ENCODE peak calls at places on chromosomes 3 and 15, in six cellular contexts. Z, A, N, Y, R and F are unnamed samples.
A peak's percentile ranks its signal among the peaks of the same experiment; 100 is the strongest.

GRCh38 chr3:149023951-149024350 is 32.6 kb downstream of the GYG1 start:
- DNase-seq in Z (no peak), A (no peak), N (no peak), Y (no peak), R (no peak), F (no peak)

GRCh38 chr15:39583586-39584265 is 2.8 kb downstream of the THBS1 start:
- DNase-seq in Z (peak; percentile 42), A (no peak), N (peak; percentile 66), Y (peak; percentile 74), R (peak; percentile 60), F (peak; percentile 39)

GRCh38 chr3:86161493-86161892 is 829.5 kb downstream of the VGLL3 start:
- DNase-seq in Z (no peak), A (no peak), N (peak; percentile 45), Y (no peak), R (no peak), F (no peak)

GRCh38 chr15:67146875-67147381 is 81.5 kb downstream of the SMAD3 start:
- DNase-seq in Z (peak; percentile 61), A (peak; percentile 86), N (peak; percentile 86), Y (peak; percentile 93), R (peak; percentile 94), F (no peak)

GRCh38 chr3:16841906-16842709 is 42.6 kb upstream of the PLCL2 start:
- DNase-seq in Z (peak; percentile 69), A (peak; percentile 87), N (peak; percentile 74), Y (no peak), R (no peak), F (no peak)

GRCh38 chr15:67118808-67119207 is 53.4 kb downstream of the SMAD3 start:
- DNase-seq in Z (no peak), A (no peak), N (no peak), Y (no peak), R (no peak), F (peak; percentile 47)

GRCh38 chr15:58369261-58369699 is 62.5 kb upstream of the LIPC start:
- DNase-seq in Z (no peak), A (no peak), N (peak; percentile 46), Y (peak; percentile 87), R (no peak), F (no peak)

GRCh38 chr3:88986834-88987233 is 120.6 kb upstream of the EPHA3 start:
- DNase-seq in Z (no peak), A (no peak), N (no peak), Y (peak; percentile 10), R (no peak), F (no peak)

GRCh38 chr3:8558645-8559044 is 57.0 kb downstream of the LMCD1 start:
- DNase-seq in Z (no peak), A (no peak), N (no peak), Y (no peak), R (no peak), F (no peak)

GRCh38 chr3:45688194-45688881 is 858 bp upstream of the SACM1L start:
- DNase-seq in Z (peak; percentile 50), A (peak; percentile 64), N (peak; percentile 51), Y (peak; percentile 35), R (peak; percentile 61), F (peak; percentile 77)

GRCh38 chr3:194399166-194399565 is at the start of gene GP5:
- DNase-seq in Z (no peak), A (no peak), N (no peak), Y (no peak), R (no peak), F (no peak)

GRCh38 chr3:170346481-170347125 is 10.9 kb upstream of the SKIL start:
- DNase-seq in Z (no peak), A (no peak), N (no peak), Y (no peak), R (no peak), F (no peak)

GRCh38 chr3:72344256-72345046 is 503.8 kb downstream of the SHQ1 start:
- DNase-seq in Z (no peak), A (no peak), N (no peak), Y (no peak), R (no peak), F (no peak)
- H3K4me1 ChIP-seq in Z (peaks cover 8% of the 10 kb centered on the region), A (no peaks in the 10 kb centered on the region), N (peaks cover 3% of the 10 kb centered on the region), Y (peaks cover 4% of the 10 kb centered on the region), R (peaks cover 7% of the 10 kb centered on the region), F (peaks cover 13% of the 10 kb centered on the region)

DNA sequence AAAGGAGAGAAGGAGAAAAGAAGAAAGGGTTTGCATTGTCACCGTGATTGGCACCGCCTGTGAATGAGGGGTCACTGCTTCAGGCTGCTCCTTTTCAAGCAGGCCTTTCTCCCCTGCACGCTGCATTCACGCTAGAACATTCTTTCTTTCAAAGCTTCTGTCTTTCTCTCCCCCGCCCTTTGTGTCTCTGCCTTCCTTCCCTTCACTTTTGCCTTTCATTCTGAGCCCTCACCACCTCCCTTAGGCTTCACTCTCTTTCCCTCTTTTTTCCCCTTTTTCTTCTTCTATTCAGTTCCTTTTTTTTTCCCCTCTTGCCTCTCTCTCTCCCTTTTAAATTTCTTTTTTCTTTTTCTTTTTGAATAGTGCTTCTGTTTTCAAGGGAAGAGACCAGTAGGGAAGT is 42.5 kb downstream of the ZNF710 start:
- DNase-seq in Z (no peak), A (no peak), N (no peak), Y (no peak), R (no peak), F (no peak)
- H3K4me1 ChIP-seq in Z (peaks cover 10% of the 10 kb centered on the region), A (peaks cover 4% of the 10 kb centered on the region), N (peaks cover 26% of the 10 kb centered on the region), Y (peaks cover 18% of the 10 kb centered on the region), R (no peaks in the 10 kb centered on the region), F (peaks cover 23% of the 10 kb centered on the region)

DNA sequence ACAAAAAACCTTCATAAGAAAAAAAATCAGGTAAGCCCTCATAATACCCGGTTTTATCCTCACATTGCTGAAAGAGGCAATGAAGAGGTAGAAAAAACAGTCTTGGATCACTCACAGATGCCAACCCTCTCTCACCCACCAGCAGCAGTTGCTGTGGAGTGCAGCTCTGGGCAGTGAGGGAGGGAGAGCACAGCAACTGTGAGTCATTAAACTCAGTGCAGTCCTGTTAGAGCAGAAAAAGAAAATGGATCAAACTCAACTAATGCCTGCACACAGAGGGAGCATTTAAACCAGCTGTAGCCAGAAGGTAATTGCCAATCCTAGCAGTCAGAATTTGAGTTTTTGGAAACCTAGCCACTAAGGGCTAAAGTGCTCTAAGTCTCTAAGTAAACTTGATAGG is 1050.6 kb upstream of the ALCAM start:
- DNase-seq in Z (no peak), A (no peak), N (no peak), Y (no peak), R (no peak), F (no peak)
- H3K4me1 ChIP-seq in Z (no peaks in the 10 kb centered on the region), A (no peaks in the 10 kb centered on the region), N (no peaks in the 10 kb centered on the region), Y (no peaks in the 10 kb centered on the region), R (no peaks in the 10 kb centered on the region), F (no peaks in the 10 kb centered on the region)

DNA sequence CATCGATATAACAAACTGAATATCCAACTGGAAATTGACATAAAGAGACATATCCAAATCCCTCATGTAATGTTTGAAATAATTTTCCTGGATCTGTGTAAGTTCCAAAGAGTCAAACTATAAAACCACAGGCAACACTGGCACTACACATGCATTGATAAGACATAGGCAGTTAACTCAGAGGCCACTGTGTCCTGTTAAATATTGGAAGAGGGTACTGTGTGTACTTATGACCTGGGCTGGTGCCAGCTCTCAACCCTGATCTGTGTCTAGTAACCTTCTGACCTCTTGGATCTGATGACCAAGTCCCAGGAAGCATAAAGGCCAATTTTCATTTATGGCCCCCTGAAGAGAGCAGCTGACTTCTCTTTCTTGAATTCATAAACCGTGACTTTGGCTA is 4.5 kb downstream of the NR1I2 start:
- DNase-seq in Z (no peak), A (peak; percentile 74), N (no peak), Y (no peak), R (no peak), F (no peak)
- H3K4me1 ChIP-seq in Z (no peaks in the 10 kb centered on the region), A (no peaks in the 10 kb centered on the region), N (peaks cover 2% of the 10 kb centered on the region), Y (no peaks in the 10 kb centered on the region), R (no peaks in the 10 kb centered on the region), F (peaks cover 4% of the 10 kb centered on the region)